ENCODE peak calls at places on chromosome 21, in nine cellular contexts. One of them, this sample, is unnamed.

GRCh38 chr21:46111193-46111571 is 13.3 kb downstream of the COL6A2 start:
- DNase-seq in psoas muscle: peak
- DNase-seq in AG09309: no peak
- DNase-seq in WTC11: no peak
- DNase-seq in DND-41: peak
- DNase-seq in GM06990: no peak
- DNase-seq in heart right ventricle: peak
- DNase-seq in nephron progenitor cell: no peak
- DNase-seq in dorsolateral prefrontal cortex: no peak
- DNase-seq in this sample: no peak

GRCh38 chr21:17492415-17493168 is 20.3 kb upstream of the CXADR start:
- DNase-seq in psoas muscle: no peak
- DNase-seq in AG09309: no peak
- DNase-seq in WTC11: no peak
- DNase-seq in DND-41: no peak
- DNase-seq in GM06990: no peak
- DNase-seq in heart right ventricle: no peak
- DNase-seq in nephron progenitor cell: no peak
- DNase-seq in dorsolateral prefrontal cortex: no peak
- DNase-seq in this sample: no peak

GRCh38 chr21:31161157-31161556 is 122.9 kb upstream of the KRTAP19-8 start:
- DNase-seq in psoas muscle: no peak
- DNase-seq in AG09309: no peak
- DNase-seq in WTC11: no peak
- DNase-seq in DND-41: no peak
- DNase-seq in GM06990: no peak
- DNase-seq in heart right ventricle: no peak
- DNase-seq in nephron progenitor cell: peak
- DNase-seq in dorsolateral prefrontal cortex: no peak
- DNase-seq in this sample: peak

GRCh38 chr21:14991957-14992356 is 72.8 kb downstream of the NRIP1 start:
- DNase-seq in psoas muscle: no peak
- DNase-seq in AG09309: no peak
- DNase-seq in WTC11: no peak
- DNase-seq in DND-41: no peak
- DNase-seq in GM06990: no peak
- DNase-seq in heart right ventricle: no peak
- DNase-seq in nephron progenitor cell: no peak
- DNase-seq in dorsolateral prefrontal cortex: no peak
- DNase-seq in this sample: no peak

GRCh38 chr21:45575993-45576837 is 34.0 kb upstream of the SLC19A1 start:
- DNase-seq in psoas muscle: no peak
- DNase-seq in AG09309: no peak
- DNase-seq in WTC11: peak
- DNase-seq in DND-41: no peak
- DNase-seq in GM06990: no peak
- DNase-seq in heart right ventricle: no peak
- DNase-seq in nephron progenitor cell: no peak
- DNase-seq in dorsolateral prefrontal cortex: no peak
- DNase-seq in this sample: no peak

GRCh38 chr21:35051287-35051818 is 2.3 kb upstream of the RUNX1 start:
- DNase-seq in psoas muscle: peak
- DNase-seq in AG09309: peak
- DNase-seq in WTC11: peak
- DNase-seq in DND-41: peak
- DNase-seq in GM06990: peak
- DNase-seq in heart right ventricle: peak
- DNase-seq in nephron progenitor cell: peak
- DNase-seq in dorsolateral prefrontal cortex: no peak
- DNase-seq in this sample: peak

GRCh38 chr21:41446571-41446970 is 20.5 kb downstream of the MX1 start:
- DNase-seq in psoas muscle: no peak
- DNase-seq in AG09309: no peak
- DNase-seq in WTC11: no peak
- DNase-seq in DND-41: no peak
- DNase-seq in GM06990: no peak
- DNase-seq in heart right ventricle: no peak
- DNase-seq in nephron progenitor cell: no peak
- DNase-seq in dorsolateral prefrontal cortex: no peak
- DNase-seq in this sample: no peak

GRCh38 chr21:46599251-46599572 is 5.7 kb downstream of the S100B start:
- DNase-seq in psoas muscle: no peak
- DNase-seq in AG09309: peak
- DNase-seq in WTC11: no peak
- DNase-seq in DND-41: no peak
- DNase-seq in GM06990: no peak
- DNase-seq in heart right ventricle: no peak
- DNase-seq in nephron progenitor cell: no peak
- DNase-seq in dorsolateral prefrontal cortex: no peak
- DNase-seq in this sample: peak

GRCh38 chr21:30579351-30579750 is 10.8 kb downstream of the KRTAP22-2 start:
- DNase-seq in psoas muscle: no peak
- DNase-seq in AG09309: no peak
- DNase-seq in WTC11: no peak
- DNase-seq in DND-41: no peak
- DNase-seq in GM06990: no peak
- DNase-seq in heart right ventricle: no peak
- DNase-seq in nephron progenitor cell: no peak
- DNase-seq in dorsolateral prefrontal cortex: peak
- DNase-seq in this sample: no peak

GRCh38 chr21:46157396-46157986 is 2.1 kb upstream of the FTCD start:
- DNase-seq in psoas muscle: peak
- DNase-seq in AG09309: no peak
- DNase-seq in WTC11: no peak
- DNase-seq in DND-41: no peak
- DNase-seq in GM06990: no peak
- DNase-seq in heart right ventricle: no peak
- DNase-seq in nephron progenitor cell: no peak
- DNase-seq in dorsolateral prefrontal cortex: no peak
- DNase-seq in this sample: no peak

GRCh38 chr21:46215436-46216131 is 13.0 kb downstream of the LSS start:
- DNase-seq in psoas muscle: no peak
- DNase-seq in AG09309: no peak
- DNase-seq in WTC11: no peak
- DNase-seq in DND-41: no peak
- DNase-seq in GM06990: no peak
- DNase-seq in heart right ventricle: no peak
- DNase-seq in nephron progenitor cell: no peak
- DNase-seq in dorsolateral prefrontal cortex: no peak
- DNase-seq in this sample: no peak

GRCh38 chr21:35895598-35895997 is 164.7 kb downstream of the SETD4 start:
- DNase-seq in psoas muscle: no peak
- DNase-seq in AG09309: no peak
- DNase-seq in WTC11: no peak
- DNase-seq in DND-41: no peak
- DNase-seq in GM06990: no peak
- DNase-seq in heart right ventricle: no peak
- DNase-seq in nephron progenitor cell: no peak
- DNase-seq in dorsolateral prefrontal cortex: no peak
- DNase-seq in this sample: no peak

GRCh38 chr21:41359289-41359688 is 2.5 kb upstream of the MX2 start:
- DNase-seq in psoas muscle: no peak
- DNase-seq in AG09309: no peak
- DNase-seq in WTC11: peak
- DNase-seq in DND-41: peak
- DNase-seq in GM06990: no peak
- DNase-seq in heart right ventricle: no peak
- DNase-seq in nephron progenitor cell: no peak
- DNase-seq in dorsolateral prefrontal cortex: no peak
- DNase-seq in this sample: peak

GRCh38 chr21:41520560-41521442 is 12.8 kb upstream of the TMPRSS2 start:
- DNase-seq in psoas muscle: no peak
- DNase-seq in AG09309: no peak
- DNase-seq in WTC11: no peak
- DNase-seq in DND-41: no peak
- DNase-seq in GM06990: no peak
- DNase-seq in heart right ventricle: no peak
- DNase-seq in nephron progenitor cell: no peak
- DNase-seq in dorsolateral prefrontal cortex: no peak
- DNase-seq in this sample: no peak

GRCh38 chr21:45537746-45538291 is 4.4 kb downstream of the SLC19A1 start:
- DNase-seq in psoas muscle: peak
- DNase-seq in AG09309: no peak
- DNase-seq in WTC11: peak
- DNase-seq in DND-41: no peak
- DNase-seq in GM06990: no peak
- DNase-seq in heart right ventricle: no peak
- DNase-seq in nephron progenitor cell: no peak
- DNase-seq in dorsolateral prefrontal cortex: no peak
- DNase-seq in this sample: no peak

GRCh38 chr21:44300262-44300959 is 558 bp downstream of the PFKL start:
- DNase-seq in psoas muscle: peak
- DNase-seq in AG09309: no peak
- DNase-seq in WTC11: peak
- DNase-seq in DND-41: peak
- DNase-seq in GM06990: peak
- DNase-seq in heart right ventricle: peak
- DNase-seq in nephron progenitor cell: peak
- DNase-seq in dorsolateral prefrontal cortex: peak
- DNase-seq in this sample: peak

GRCh38 chr21:29382029-29382654 is 83.4 kb downstream of the BACH1 start:
- DNase-seq in psoas muscle: no peak
- DNase-seq in AG09309: no peak
- DNase-seq in WTC11: no peak
- DNase-seq in DND-41: no peak
- DNase-seq in GM06990: no peak
- DNase-seq in heart right ventricle: no peak
- DNase-seq in nephron progenitor cell: no peak
- DNase-seq in dorsolateral prefrontal cortex: no peak
- DNase-seq in this sample: no peak

GRCh38 chr21:45747802-45748445 is 104.4 kb downstream of the PCBP3 start:
- DNase-seq in psoas muscle: no peak
- DNase-seq in AG09309: peak
- DNase-seq in WTC11: no peak
- DNase-seq in DND-41: no peak
- DNase-seq in GM06990: no peak
- DNase-seq in heart right ventricle: no peak
- DNase-seq in nephron progenitor cell: no peak
- DNase-seq in dorsolateral prefrontal cortex: peak
- DNase-seq in this sample: no peak

DNA sequence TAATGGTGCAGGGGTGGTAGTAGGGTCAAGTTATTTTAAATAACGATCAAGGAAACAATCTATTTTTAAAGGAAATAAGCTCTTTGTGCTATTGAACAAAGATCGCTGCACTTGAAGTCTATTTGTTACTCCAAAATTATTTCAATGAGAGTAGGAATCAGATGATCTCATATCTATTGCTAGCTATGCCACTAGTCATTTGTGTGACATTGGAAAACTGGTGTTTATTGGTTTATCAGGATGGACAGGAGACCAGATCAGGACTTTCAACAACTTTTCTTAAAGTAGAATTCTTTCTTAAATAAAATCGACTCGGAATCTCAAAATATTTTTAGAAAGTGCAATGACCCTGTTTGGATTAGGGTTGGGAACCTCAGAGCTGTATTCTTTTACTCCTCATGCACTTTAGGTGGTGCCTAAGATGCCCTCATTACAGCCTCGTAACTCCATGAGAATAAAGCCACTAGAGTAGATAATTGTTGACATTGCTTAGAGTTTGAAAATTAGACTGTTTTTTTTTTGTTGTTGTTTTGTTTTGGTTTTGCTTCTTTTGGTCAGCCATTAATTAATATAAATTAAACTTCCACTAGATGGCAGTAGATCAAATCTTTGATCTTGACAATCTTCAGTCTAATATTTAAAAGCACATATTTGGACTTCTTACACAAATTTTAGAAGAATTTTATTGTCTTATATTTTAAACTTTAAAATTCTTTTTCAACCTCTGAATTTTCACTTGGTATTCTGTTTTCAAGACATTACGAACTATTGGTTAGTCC is 352.4 kb downstream of the USP25 start:
- DNase-seq in psoas muscle: no peak
- DNase-seq in AG09309: no peak
- DNase-seq in WTC11: no peak
- DNase-seq in DND-41: no peak
- DNase-seq in GM06990: no peak
- DNase-seq in heart right ventricle: no peak
- DNase-seq in nephron progenitor cell: no peak
- DNase-seq in dorsolateral prefrontal cortex: no peak
- DNase-seq in this sample: no peak
- TF ChIP-seq CTCF in psoas muscle: peak
- TF ChIP-seq CTCF in AG09309: peak
- TF ChIP-seq CTCF in WTC11: no peak
- TF ChIP-seq CTCF in DND-41: peak
- TF ChIP-seq CTCF in GM06990: peak
- TF ChIP-seq CTCF in heart right ventricle: peak
- TF ChIP-seq CTCF in nephron progenitor cell: peak
- TF ChIP-seq CTCF in dorsolateral prefrontal cortex: peak
- TF ChIP-seq CTCF in this sample: peak

GRCh38 chr21:33136898-33137502 is 67.1 kb downstream of the OLIG1 start:
- DNase-seq in psoas muscle: no peak
- DNase-seq in AG09309: no peak
- DNase-seq in WTC11: no peak
- DNase-seq in DND-41: no peak
- DNase-seq in GM06990: no peak
- DNase-seq in heart right ventricle: no peak
- DNase-seq in nephron progenitor cell: no peak
- DNase-seq in dorsolateral prefrontal cortex: no peak
- DNase-seq in this sample: no peak
- TF ChIP-seq CTCF in psoas muscle: no peak
- TF ChIP-seq CTCF in AG09309: no peak
- TF ChIP-seq CTCF in WTC11: no peak
- TF ChIP-seq CTCF in DND-41: no peak
- TF ChIP-seq CTCF in GM06990: no peak
- TF ChIP-seq CTCF in heart right ventricle: no peak
- TF ChIP-seq CTCF in nephron progenitor cell: no peak
- TF ChIP-seq CTCF in dorsolateral prefrontal cortex: no peak
- TF ChIP-seq CTCF in this sample: no peak

GRCh38 chr21:39051561-39051949 is 131.7 kb downstream of the PSMG1 start:
- DNase-seq in psoas muscle: no peak
- DNase-seq in AG09309: peak
- DNase-seq in WTC11: no peak
- DNase-seq in DND-41: no peak
- DNase-seq in GM06990: no peak
- DNase-seq in heart right ventricle: no peak
- DNase-seq in nephron progenitor cell: no peak
- DNase-seq in dorsolateral prefrontal cortex: no peak
- DNase-seq in this sample: no peak
- TF ChIP-seq CTCF in psoas muscle: no peak
- TF ChIP-seq CTCF in AG09309: no peak
- TF ChIP-seq CTCF in WTC11: no peak
- TF ChIP-seq CTCF in DND-41: no peak
- TF ChIP-seq CTCF in GM06990: no peak
- TF ChIP-seq CTCF in heart right ventricle: no peak
- TF ChIP-seq CTCF in nephron progenitor cell: no peak
- TF ChIP-seq CTCF in dorsolateral prefrontal cortex: no peak
- TF ChIP-seq CTCF in this sample: no peak

DNA sequence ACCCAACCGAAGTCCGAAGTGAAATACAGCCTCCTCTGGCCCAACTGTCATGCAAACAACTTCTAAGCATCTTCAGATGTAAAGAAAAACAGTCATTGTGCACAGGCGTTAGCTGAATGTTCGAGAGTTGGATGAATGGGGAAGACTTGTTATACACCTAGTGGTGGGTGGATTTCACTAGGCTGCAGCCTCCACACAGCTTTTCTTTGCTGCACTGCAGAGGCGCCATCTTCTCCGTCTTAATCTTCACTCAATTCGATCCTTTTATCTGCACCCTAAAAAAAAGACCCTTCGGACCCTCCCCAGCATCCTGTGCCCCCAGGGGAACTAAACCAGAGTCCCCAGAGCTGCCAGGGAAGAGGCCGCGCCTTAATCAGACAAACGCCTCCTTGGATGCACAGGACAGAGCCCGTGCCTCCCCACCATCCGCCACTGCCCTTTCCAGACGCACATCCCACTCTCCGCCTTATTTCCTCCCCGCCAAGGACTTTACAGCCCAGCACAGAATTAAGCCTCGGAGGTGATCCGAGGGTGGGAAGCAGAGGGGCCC is 1.4 kb downstream of the APP start:
- DNase-seq in psoas muscle: peak
- DNase-seq in AG09309: no peak
- DNase-seq in WTC11: no peak
- DNase-seq in DND-41: no peak
- DNase-seq in GM06990: no peak
- DNase-seq in heart right ventricle: no peak
- DNase-seq in nephron progenitor cell: peak
- DNase-seq in dorsolateral prefrontal cortex: peak
- DNase-seq in this sample: peak
- TF ChIP-seq CTCF in psoas muscle: peak
- TF ChIP-seq CTCF in AG09309: peak
- TF ChIP-seq CTCF in WTC11: no peak
- TF ChIP-seq CTCF in DND-41: no peak
- TF ChIP-seq CTCF in GM06990: no peak
- TF ChIP-seq CTCF in heart right ventricle: no peak
- TF ChIP-seq CTCF in nephron progenitor cell: peak
- TF ChIP-seq CTCF in dorsolateral prefrontal cortex: peak
- TF ChIP-seq CTCF in this sample: peak

This sample was measured in neural crest cell.